ENCODE peak calls at places on chromosomes 2 and 18, in five cellular contexts. C is A549, W is MM.1S, S is psoas muscle, O is colonic mucosa. A is an unnamed sample.

GRCh38 chr2:78535395-78535794 is 490.1 kb upstream of the REG3G start:
- DNase-seq in O (no peak), W (no peak), C (no peak), S (no peak), A (no peak)

GRCh38 chr18:59075923-59076322 is 63.8 kb upstream of the SEC11C start:
- DNase-seq in S (no peak), O (no peak), C (no peak), W (no peak), A (no peak)

GRCh38 chr2:84963692-84964405 is 7.1 kb upstream of the KCMF1 start:
- DNase-seq in S (no peak), O (no peak), W (no peak), C (no peak), A (peak)

GRCh38 chr2:26606847-26607190 is 34.3 kb downstream of the CIB4 start:
- DNase-seq in W (no peak), O (no peak), C (no peak), S (no peak), A (no peak)

GRCh38 chr2:212723226-212723625 is 184.6 kb upstream of the ERBB4 start:
- DNase-seq in W (no peak), O (no peak), S (no peak), C (no peak), A (no peak)

GRCh38 chr2:239324456-239324855 is 76.4 kb downstream of the HDAC4 start:
- DNase-seq in C (no peak), S (no peak), O (no peak), W (no peak), A (no peak)

GRCh38 chr2:135259116-135259515 is 207.0 kb downstream of the RAB3GAP1 start:
- DNase-seq in O (no peak), C (no peak), S (no peak), W (no peak), A (no peak)

GRCh38 chr2:237181844-237182243 is 96.2 kb downstream of the COPS8 start:
- DNase-seq in C (peak), O (no peak), S (no peak), W (no peak), A (peak)

GRCh38 chr2:230925879-230926765 is 1.1 kb upstream of the GPR55 start:
- DNase-seq in S (no peak), C (no peak), W (peak), O (no peak), A (no peak)

GRCh38 chr2:114727012-114727411 is 284.6 kb downstream of the DPP10 start:
- DNase-seq in C (no peak), S (no peak), W (no peak), O (no peak), A (no peak)

GRCh38 chr2:30622452-30622851 is 175.4 kb downstream of the LCLAT1 start:
- DNase-seq in C (no peak), O (no peak), S (no peak), W (no peak), A (no peak)

GRCh38 chr18:33733376-33733775 is 155.4 kb downstream of the ASXL3 start:
- DNase-seq in S (no peak), C (no peak), W (no peak), O (no peak), A (no peak)

GRCh38 chr2:182129188-182129707 is 143.6 kb downstream of the PPP1R1C start:
- DNase-seq in W (no peak), S (no peak), O (no peak), C (no peak), A (no peak)
- H3K4me3 ChIP-seq in W (no peak), S (no peak), O (no peak), C (no peak), A (no peak)

DNA sequence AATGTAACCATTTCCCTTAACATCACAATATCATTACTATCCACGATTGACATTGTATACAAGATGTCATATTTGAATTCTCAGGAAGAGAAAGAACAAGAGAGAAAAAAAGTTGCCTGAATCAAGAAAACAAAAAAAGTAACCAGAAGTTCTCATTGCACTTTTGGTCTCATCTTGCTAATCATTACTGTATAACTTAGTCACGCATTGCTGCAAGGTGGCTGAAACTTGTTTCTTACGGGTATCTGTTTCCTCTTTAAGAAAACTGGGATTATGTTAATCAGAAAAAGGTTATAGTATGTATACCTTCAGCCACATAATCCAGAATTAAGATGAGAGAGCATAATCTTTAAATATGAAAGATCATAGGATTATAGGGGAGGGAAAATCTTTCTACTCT is 639.7 kb upstream of the SYT4 start:
- DNase-seq in O (no peak), S (no peak), W (no peak), C (no peak), A (no peak)
- H3K27ac ChIP-seq in O (no peak), S (no peak), W (no peak), C (no peak), A (no peak)

GRCh38 chr2:197037863-197038398 is 111.4 kb upstream of the PGAP1 start:
- DNase-seq in W (no peak), C (no peak), O (no peak), S (no peak), A (no peak)
- TF ChIP-seq CTCF in W (no peak), C (no peak), O (no peak), S (no peak), A (no peak)

DNA sequence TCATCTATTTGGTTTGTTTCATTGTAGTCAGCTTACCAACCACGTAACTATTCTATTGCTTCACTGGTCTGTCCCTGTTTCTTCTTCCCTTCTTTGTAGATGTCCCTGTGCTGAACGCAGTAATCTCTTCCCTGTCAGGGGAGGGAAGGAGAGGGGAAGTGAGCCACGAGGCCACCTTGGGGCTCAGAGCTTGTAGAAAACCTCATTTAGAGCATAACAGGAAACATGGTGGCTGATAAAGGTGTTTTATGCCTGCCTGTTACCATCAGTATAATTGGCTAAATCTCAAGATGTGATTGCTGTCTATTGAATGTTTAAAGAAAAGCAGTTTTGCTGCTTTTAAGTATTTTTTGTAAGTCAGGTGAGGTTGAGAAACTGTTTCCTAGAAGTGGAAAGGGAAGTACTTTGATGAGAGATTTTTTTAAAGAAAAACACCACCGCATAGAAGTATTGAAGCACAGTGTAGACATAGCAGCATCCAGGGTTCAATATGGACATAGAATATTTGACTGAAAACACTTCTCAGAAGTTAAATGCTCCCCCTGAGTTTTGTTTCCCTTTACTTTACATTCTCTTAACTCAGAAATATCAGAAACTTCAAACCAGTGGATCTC is 59.7 kb upstream of the PDK1 start:
- DNase-seq in S (no peak), O (no peak), W (no peak), C (no peak), A (no peak)
- H3K4me3 ChIP-seq in S (no peak), O (no peak), W (no peak), C (no peak), A (no peak)

GRCh38 chr2:24494415-24494814 is 3.4 kb downstream of the NCOA1 start:
- DNase-seq in W (no peak), O (no peak), C (no peak), S (no peak), A (no peak)

GRCh38 chr2:24495451-24495850 is 4.4 kb downstream of the NCOA1 start:
- DNase-seq in S (no peak), O (no peak), C (no peak), W (no peak), A (no peak)

GRCh38 chr2:24498121-24498520 is 7.1 kb downstream of the NCOA1 start:
- DNase-seq in S (no peak), W (no peak), C (no peak), O (no peak), A (no peak)

GRCh38 chr2:24497685-24498084 is 6.6 kb downstream of the NCOA1 start:
- DNase-seq in C (no peak), S (no peak), O (no peak), W (no peak), A (no peak)

GRCh38 chr2:24496959-24497358 is 5.9 kb downstream of the NCOA1 start:
- DNase-seq in C (no peak), O (no peak), W (no peak), S (no peak), A (no peak)
- H3K27ac ChIP-seq in C (no peak), O (no peak), W (no peak), S (no peak), A (no peak)

GRCh38 chr2:132668986-132669853 is 785 bp downstream of the LYPD1 start:
- DNase-seq in C (no peak), W (no peak), O (no peak), S (no peak), A (no peak)
- TF ChIP-seq CTCF in C (peak), W (no peak), O (no peak), S (no peak), A (peak)

A was measured in AG04450.